ENCODE peak calls at places on chromosomes 13 and 19, in seven cellular contexts. One of them, this sample, is unnamed.

GRCh38 chr19:2266183-2266993 is 10.2 kb upstream of the JSRP1 start:
- DNase-seq in fibroblast of mammary gland: peak
- DNase-seq in bronchial epithelial cell: peak
- DNase-seq in HCEC 1CT: peak
- DNase-seq in stimulated activated CD4-positive, alpha-beta T cell treated with anti-CD3 and anti-CD28 coated beads, Interleukin-4, amount 100 ng/mL, for 48 hours: no peak
- DNase-seq in activated T-helper 9 cell treated with anti-CD3 and anti-CD28 coated beads, Interleukin-2, amount 50 U/mL, for 16 hours: no peak
- DNase-seq in ovary: peak
- DNase-seq in this sample: peak

GRCh38 chr13:98650376-98651107 is 73.6 kb upstream of the STK24 start:
- DNase-seq in fibroblast of mammary gland: no peak
- DNase-seq in bronchial epithelial cell: peak
- DNase-seq in HCEC 1CT: no peak
- DNase-seq in stimulated activated CD4-positive, alpha-beta T cell treated with anti-CD3 and anti-CD28 coated beads, Interleukin-4, amount 100 ng/mL, for 48 hours: no peak
- DNase-seq in activated T-helper 9 cell treated with anti-CD3 and anti-CD28 coated beads, Interleukin-2, amount 50 U/mL, for 16 hours: no peak
- DNase-seq in ovary: no peak
- DNase-seq in this sample: peak

GRCh38 chr13:29921542-29921941 is 71.1 kb upstream of the UBL3 start:
- DNase-seq in fibroblast of mammary gland: no peak
- DNase-seq in bronchial epithelial cell: no peak
- DNase-seq in HCEC 1CT: no peak
- DNase-seq in stimulated activated CD4-positive, alpha-beta T cell treated with anti-CD3 and anti-CD28 coated beads, Interleukin-4, amount 100 ng/mL, for 48 hours: no peak
- DNase-seq in activated T-helper 9 cell treated with anti-CD3 and anti-CD28 coated beads, Interleukin-2, amount 50 U/mL, for 16 hours: no peak
- DNase-seq in ovary: no peak
- DNase-seq in this sample: no peak

GRCh38 chr19:16442386-16443276 is 29.1 kb downstream of the EPS15L1 start:
- DNase-seq in fibroblast of mammary gland: no peak
- DNase-seq in bronchial epithelial cell: no peak
- DNase-seq in HCEC 1CT: no peak
- DNase-seq in stimulated activated CD4-positive, alpha-beta T cell treated with anti-CD3 and anti-CD28 coated beads, Interleukin-4, amount 100 ng/mL, for 48 hours: no peak
- DNase-seq in activated T-helper 9 cell treated with anti-CD3 and anti-CD28 coated beads, Interleukin-2, amount 50 U/mL, for 16 hours: no peak
- DNase-seq in ovary: no peak
- DNase-seq in this sample: no peak

GRCh38 chr13:102089177-102089576 is 312.7 kb downstream of the FGF14 start:
- DNase-seq in fibroblast of mammary gland: peak
- DNase-seq in bronchial epithelial cell: peak
- DNase-seq in HCEC 1CT: no peak
- DNase-seq in stimulated activated CD4-positive, alpha-beta T cell treated with anti-CD3 and anti-CD28 coated beads, Interleukin-4, amount 100 ng/mL, for 48 hours: no peak
- DNase-seq in activated T-helper 9 cell treated with anti-CD3 and anti-CD28 coated beads, Interleukin-2, amount 50 U/mL, for 16 hours: no peak
- DNase-seq in ovary: no peak
- DNase-seq in this sample: no peak

GRCh38 chr19:24142771-24143170 is 55.8 kb downstream of the ZNF254 start:
- DNase-seq in fibroblast of mammary gland: no peak
- DNase-seq in bronchial epithelial cell: no peak
- DNase-seq in HCEC 1CT: no peak
- DNase-seq in stimulated activated CD4-positive, alpha-beta T cell treated with anti-CD3 and anti-CD28 coated beads, Interleukin-4, amount 100 ng/mL, for 48 hours: no peak
- DNase-seq in activated T-helper 9 cell treated with anti-CD3 and anti-CD28 coated beads, Interleukin-2, amount 50 U/mL, for 16 hours: no peak
- DNase-seq in ovary: no peak
- DNase-seq in this sample: no peak

GRCh38 chr13:89082623-89083022 is 1411.5 kb downstream of the SLITRK5 start:
- DNase-seq in fibroblast of mammary gland: no peak
- DNase-seq in bronchial epithelial cell: no peak
- DNase-seq in HCEC 1CT: no peak
- DNase-seq in stimulated activated CD4-positive, alpha-beta T cell treated with anti-CD3 and anti-CD28 coated beads, Interleukin-4, amount 100 ng/mL, for 48 hours: no peak
- DNase-seq in activated T-helper 9 cell treated with anti-CD3 and anti-CD28 coated beads, Interleukin-2, amount 50 U/mL, for 16 hours: no peak
- DNase-seq in ovary: no peak
- DNase-seq in this sample: no peak

GRCh38 chr13:112877976-112878955 is 90.7 kb upstream of the MCF2L start:
- DNase-seq in fibroblast of mammary gland: no peak
- DNase-seq in bronchial epithelial cell: no peak
- DNase-seq in HCEC 1CT: no peak
- DNase-seq in stimulated activated CD4-positive, alpha-beta T cell treated with anti-CD3 and anti-CD28 coated beads, Interleukin-4, amount 100 ng/mL, for 48 hours: no peak
- DNase-seq in activated T-helper 9 cell treated with anti-CD3 and anti-CD28 coated beads, Interleukin-2, amount 50 U/mL, for 16 hours: no peak
- DNase-seq in ovary: no peak
- DNase-seq in this sample: no peak

GRCh38 chr13:97928306-97928705 is 25.2 kb upstream of the IPO5 start:
- DNase-seq in fibroblast of mammary gland: no peak
- DNase-seq in bronchial epithelial cell: no peak
- DNase-seq in HCEC 1CT: no peak
- DNase-seq in stimulated activated CD4-positive, alpha-beta T cell treated with anti-CD3 and anti-CD28 coated beads, Interleukin-4, amount 100 ng/mL, for 48 hours: no peak
- DNase-seq in activated T-helper 9 cell treated with anti-CD3 and anti-CD28 coated beads, Interleukin-2, amount 50 U/mL, for 16 hours: no peak
- DNase-seq in ovary: no peak
- DNase-seq in this sample: no peak